ENCODE peak calls at places on chromosomes 5 and 9, in ten cellular contexts. L is vagina; I is T-helper 9 cell; V is heart left ventricle; E is cardiac fibroblast; C is pons; W is nephron progenitor cell; N is effector memory CD8-positive, alpha-beta T cell; R is GM04504; A is Daoy. H is an unnamed sample.

GRCh38 chr9:124660341-124660801 is 110.7 kb downstream of the NR6A1 start:
- DNase-seq in L (no peak), I (no peak), V (no peak), E (peak), C (peak), W (peak), N (no peak), R (peak), A (peak), H (peak)

GRCh38 chr5:81232449-81233079 is 558 bp upstream of the CKMT2 start:
- DNase-seq in L (no peak), I (no peak), V (peak), E (peak), C (peak), W (no peak), N (no peak), R (peak), A (no peak), H (no peak)

GRCh38 chr5:158380661-158381060 is 521.7 kb upstream of the CLINT1 start:
- DNase-seq in L (no peak), I (no peak), V (no peak), E (no peak), C (no peak), W (no peak), N (no peak), R (no peak), A (no peak), H (no peak)

GRCh38 chr9:132424857-132425702 is 15.1 kb downstream of the CFAP77 start:
- DNase-seq in L (no peak), I (no peak), V (no peak), E (no peak), C (no peak), W (no peak), N (no peak), R (no peak), A (no peak), H (no peak)

GRCh38 chr5:124644138-124644537 is 102.3 kb downstream of the ZNF608 start:
- DNase-seq in L (no peak), I (no peak), V (no peak), E (peak), C (no peak), W (no peak), N (no peak), R (no peak), A (peak), H (no peak)

GRCh38 chr5:123012321-123012720 is 24.2 kb downstream of the PPIC start:
- DNase-seq in L (no peak), I (no peak), V (no peak), E (no peak), C (no peak), W (no peak), N (no peak), R (peak), A (no peak), H (no peak)

GRCh38 chr9:75445122-75445521 is 356.8 kb downstream of the OSTF1 start:
- DNase-seq in L (no peak), I (no peak), V (no peak), E (no peak), C (no peak), W (no peak), N (no peak), R (no peak), A (no peak), H (no peak)

GRCh38 chr9:75169623-75170022 is 81.3 kb downstream of the OSTF1 start:
- DNase-seq in L (no peak), I (no peak), V (no peak), E (peak), C (no peak), W (no peak), N (no peak), R (no peak), A (peak), H (no peak)

GRCh38 chr9:26310294-26310693 is 582.3 kb downstream of the CAAP1 start:
- DNase-seq in L (no peak), I (no peak), V (no peak), E (peak), C (no peak), W (no peak), N (no peak), R (no peak), A (no peak), H (no peak)

GRCh38 chr9:106482733-106483132 is 380.2 kb upstream of the ZNF462 start:
- DNase-seq in L (no peak), I (no peak), V (no peak), E (no peak), C (peak), W (no peak), N (no peak), R (no peak), A (peak), H (no peak)

GRCh38 chr5:158911693-158912363 is 187.9 kb downstream of the EBF1 start:
- DNase-seq in L (no peak), I (no peak), V (no peak), E (peak), C (no peak), W (no peak), N (no peak), R (no peak), A (peak), H (no peak)

GRCh38 chr5:176619203-176619568 is 9.2 kb upstream of the GPRIN1 start:
- DNase-seq in L (no peak), I (peak), V (peak), E (peak), C (peak), W (peak), N (peak), R (peak), A (peak), H (peak)

GRCh38 chr5:42228279-42228678 is 195.0 kb upstream of the GHR start:
- DNase-seq in L (no peak), I (no peak), V (no peak), E (peak), C (no peak), W (no peak), N (no peak), R (no peak), A (no peak), H (no peak)

GRCh38 chr9:92325269-92325990 is at the start of the genes CENPP and NOL8:
- DNase-seq in L (peak), I (peak), V (peak), E (peak), C (peak), W (peak), N (peak), R (peak), A (peak), H (peak)

GRCh38 chr5:54390015-54390414 is 65.5 kb upstream of the HSPB3 start:
- DNase-seq in L (no peak), I (no peak), V (no peak), E (peak), C (peak), W (no peak), N (no peak), R (peak), A (peak), H (no peak)

GRCh38 chr5:149471406-149472183 is 79.6 kb downstream of the CSNK1A1 start:
- DNase-seq in L (no peak), I (no peak), V (no peak), E (peak), C (no peak), W (no peak), N (no peak), R (no peak), A (peak), H (no peak)

GRCh38 chr5:123882946-123883345 is 371.0 kb downstream of the CSNK1G3 start:
- DNase-seq in L (no peak), I (no peak), V (no peak), E (no peak), C (peak), W (no peak), N (no peak), R (no peak), A (peak), H (no peak)

GRCh38 chr9:130426883-130427282 is 17.9 kb upstream of the ASS1 start:
- DNase-seq in L (no peak), I (no peak), V (peak), E (peak), C (no peak), W (peak), N (no peak), R (peak), A (peak), H (no peak)

GRCh38 chr5:53011233-53011632 is 22.1 kb downstream of the ITGA2 start:
- DNase-seq in L (no peak), I (no peak), V (no peak), E (no peak), C (no peak), W (no peak), N (no peak), R (no peak), A (no peak), H (no peak)

GRCh38 chr5:14249258-14250093 is 106.3 kb downstream of the TRIO start:
- DNase-seq in L (no peak), I (no peak), V (no peak), E (no peak), C (no peak), W (no peak), N (no peak), R (no peak), A (no peak), H (no peak)

GRCh38 chr9:129183495-129184308 is 5.6 kb upstream of the IER5L start:
- DNase-seq in L (no peak), I (no peak), V (no peak), E (no peak), C (no peak), W (no peak), N (no peak), R (no peak), A (no peak), H (no peak)

GRCh38 chr9:127904518-127904887 is 5.1 kb upstream of the ST6GALNAC6 start:
- DNase-seq in L (no peak), I (no peak), V (no peak), E (no peak), C (no peak), W (no peak), N (no peak), R (no peak), A (no peak), H (peak)

GRCh38 chr5:39424751-39425524 is at the start of gene DAB2:
- DNase-seq in L (peak), I (peak), V (peak), E (peak), C (peak), W (peak), N (peak), R (peak), A (peak), H (peak)

GRCh38 chr5:5140051-5141010 is at the start of gene ADAMTS16:
- DNase-seq in L (no peak), I (no peak), V (no peak), E (no peak), C (no peak), W (peak), N (no peak), R (no peak), A (no peak), H (peak)

GRCh38 chr9:86080112-86080579 is 19.2 kb downstream of the GOLM1 start:
- DNase-seq in L (no peak), I (no peak), V (no peak), E (no peak), C (no peak), W (no peak), N (no peak), R (no peak), A (no peak), H (no peak)

GRCh38 chr5:40984884-40985283 is 75.6 kb downstream of the C7 start:
- DNase-seq in L (no peak), I (no peak), V (no peak), E (peak), C (no peak), W (no peak), N (no peak), R (no peak), A (peak), H (no peak)

GRCh38 chr5:89534331-89534730 is 651.3 kb upstream of the MEF2C start:
- DNase-seq in L (no peak), I (no peak), V (no peak), E (peak), C (no peak), W (no peak), N (no peak), R (no peak), A (no peak), H (no peak)

GRCh38 chr9:124352616-124353015 is 62.6 kb downstream of the PSMB7 start:
- DNase-seq in L (no peak), I (no peak), V (no peak), E (no peak), C (peak), W (no peak), N (no peak), R (no peak), A (no peak), H (no peak)

GRCh38 chr9:105681724-105682123 is 12.6 kb upstream of the TMEM38B start:
- DNase-seq in L (peak), I (no peak), V (no peak), E (peak), C (no peak), W (no peak), N (no peak), R (no peak), A (peak), H (no peak)

GRCh38 chr9:20253635-20254034 is 368.7 kb downstream of the MLLT3 start:
- DNase-seq in L (no peak), I (no peak), V (no peak), E (peak), C (no peak), W (no peak), N (no peak), R (no peak), A (peak), H (no peak)

GRCh38 chr9:124869986-124870560 is 8.1 kb downstream of the ARPC5L start:
- DNase-seq in L (no peak), I (peak), V (no peak), E (peak), C (no peak), W (peak), N (peak), R (no peak), A (peak), H (peak)

GRCh38 chr5:179023528-179024189 is at the start of gene ZNF879:
- DNase-seq in L (peak), I (peak), V (peak), E (peak), C (peak), W (peak), N (peak), R (peak), A (peak), H (peak)

GRCh38 chr9:133704711-133705181 is 33.4 kb downstream of the SARDH start:
- DNase-seq in L (no peak), I (no peak), V (peak), E (no peak), C (no peak), W (peak), N (no peak), R (no peak), A (no peak), H (no peak)

GRCh38 chr9:95506438-95506691 is 10.4 kb downstream of the PTCH1 start:
- DNase-seq in L (no peak), I (peak), V (peak), E (peak), C (no peak), W (no peak), N (no peak), R (no peak), A (peak), H (peak)

GRCh38 chr5:127839496-127840197 is 136.5 kb downstream of the CCDC192 start:
- DNase-seq in L (no peak), I (no peak), V (no peak), E (peak), C (no peak), W (no peak), N (no peak), R (no peak), A (no peak), H (no peak)

GRCh38 chr5:149277821-149278220 is 6.2 kb downstream of the AFAP1L1 start:
- DNase-seq in L (no peak), I (no peak), V (no peak), E (no peak), C (no peak), W (no peak), N (no peak), R (no peak), A (no peak), H (no peak)

H was measured in GM13976.